ENCODE peak calls at places on chromosomes 6 and 20, in five cellular contexts. One of them, this sample, is unnamed.

GRCh38 chr6:165910184-165910583 is 247.1 kb upstream of the PDE10A start:
- DNase-seq in pancreas: no peak
- DNase-seq in HCT116: no peak
- DNase-seq in epithelial cell of esophagus: no peak
- DNase-seq in HFF-Myc: no peak
- DNase-seq in this sample: no peak

GRCh38 chr20:23649830-23650417 is 12.2 kb upstream of the CST3 start:
- DNase-seq in pancreas: no peak
- DNase-seq in HCT116: no peak
- DNase-seq in epithelial cell of esophagus: no peak
- DNase-seq in HFF-Myc: no peak
- DNase-seq in this sample: no peak

GRCh38 chr20:62258499-62259293 is 20.4 kb downstream of the OSBPL2 start:
- DNase-seq in pancreas: no peak
- DNase-seq in HCT116: no peak
- DNase-seq in epithelial cell of esophagus: peak; percentile 52
- DNase-seq in HFF-Myc: no peak
- DNase-seq in this sample: peak; percentile 27

GRCh38 chr6:44451803-44452690 is 64.5 kb downstream of the CDC5L start:
- DNase-seq in pancreas: no peak
- DNase-seq in HCT116: no peak
- DNase-seq in epithelial cell of esophagus: no peak
- DNase-seq in HFF-Myc: no peak
- DNase-seq in this sample: no peak

GRCh38 chr6:7434672-7435071 is 45.1 kb downstream of the RIOK1 start:
- DNase-seq in pancreas: no peak
- DNase-seq in HCT116: no peak
- DNase-seq in epithelial cell of esophagus: no peak
- DNase-seq in HFF-Myc: no peak
- DNase-seq in this sample: no peak

GRCh38 chr6:73823832-73824231 is 127.8 kb downstream of the CD109 start:
- DNase-seq in pancreas: no peak
- DNase-seq in HCT116: no peak
- DNase-seq in epithelial cell of esophagus: no peak
- DNase-seq in HFF-Myc: no peak
- DNase-seq in this sample: no peak

GRCh38 chr6:136628996-136629395 is 78.8 kb upstream of the MAP7 start:
- DNase-seq in pancreas: no peak
- DNase-seq in HCT116: no peak
- DNase-seq in epithelial cell of esophagus: peak; percentile 72
- DNase-seq in HFF-Myc: no peak
- DNase-seq in this sample: peak; percentile 46

GRCh38 chr20:50967621-50968020 is 9.0 kb downstream of the MOCS3 start:
- DNase-seq in pancreas: no peak
- DNase-seq in HCT116: no peak
- DNase-seq in epithelial cell of esophagus: no peak
- DNase-seq in HFF-Myc: no peak
- DNase-seq in this sample: no peak

GRCh38 chr6:95794749-95795148 is 217.4 kb downstream of the MANEA start:
- DNase-seq in pancreas: no peak
- DNase-seq in HCT116: no peak
- DNase-seq in epithelial cell of esophagus: no peak
- DNase-seq in HFF-Myc: no peak
- DNase-seq in this sample: no peak

GRCh38 chr6:36825452-36825851 is 13.8 kb downstream of the CPNE5 start:
- DNase-seq in pancreas: no peak
- DNase-seq in HCT116: no peak
- DNase-seq in epithelial cell of esophagus: no peak
- DNase-seq in HFF-Myc: no peak
- DNase-seq in this sample: no peak

GRCh38 chr6:7991992-7992815 is 72.0 kb downstream of the BLOC1S5 start:
- DNase-seq in pancreas: no peak
- DNase-seq in HCT116: peak; percentile 24
- DNase-seq in epithelial cell of esophagus: peak; percentile 65
- DNase-seq in HFF-Myc: no peak
- DNase-seq in this sample: peak; percentile 52

GRCh38 chr6:157587127-157587729 is 206.2 kb downstream of the ZDHHC14 start:
- DNase-seq in pancreas: no peak
- DNase-seq in HCT116: no peak
- DNase-seq in epithelial cell of esophagus: no peak
- DNase-seq in HFF-Myc: no peak
- DNase-seq in this sample: no peak

GRCh38 chr6:14738497-14738896 is 507.4 kb upstream of the JARID2 start:
- DNase-seq in pancreas: no peak
- DNase-seq in HCT116: no peak
- DNase-seq in epithelial cell of esophagus: no peak
- DNase-seq in HFF-Myc: no peak
- DNase-seq in this sample: no peak

GRCh38 chr6:131379951-131380350 is 193.1 kb upstream of the ARG1 start:
- DNase-seq in pancreas: no peak
- DNase-seq in HCT116: no peak
- DNase-seq in epithelial cell of esophagus: peak; percentile 45
- DNase-seq in HFF-Myc: peak; percentile 52
- DNase-seq in this sample: peak; percentile 45

GRCh38 chr6:148547110-148547509 is 199.7 kb upstream of the UST start:
- DNase-seq in pancreas: no peak
- DNase-seq in HCT116: no peak
- DNase-seq in epithelial cell of esophagus: no peak
- DNase-seq in HFF-Myc: no peak
- DNase-seq in this sample: no peak

GRCh38 chr6:148548065-148548748 is 198.6 kb upstream of the UST start:
- DNase-seq in pancreas: no peak
- DNase-seq in HCT116: no peak
- DNase-seq in epithelial cell of esophagus: no peak
- DNase-seq in HFF-Myc: no peak
- DNase-seq in this sample: no peak

GRCh38 chr6:148551226-148551625 is 195.6 kb upstream of the UST start:
- DNase-seq in pancreas: no peak
- DNase-seq in HCT116: no peak
- DNase-seq in epithelial cell of esophagus: no peak
- DNase-seq in HFF-Myc: no peak
- DNase-seq in this sample: no peak

GRCh38 chr6:148550569-148550968 is 196.3 kb upstream of the UST start:
- DNase-seq in pancreas: no peak
- DNase-seq in HCT116: no peak
- DNase-seq in epithelial cell of esophagus: no peak
- DNase-seq in HFF-Myc: no peak
- DNase-seq in this sample: no peak

DNA sequence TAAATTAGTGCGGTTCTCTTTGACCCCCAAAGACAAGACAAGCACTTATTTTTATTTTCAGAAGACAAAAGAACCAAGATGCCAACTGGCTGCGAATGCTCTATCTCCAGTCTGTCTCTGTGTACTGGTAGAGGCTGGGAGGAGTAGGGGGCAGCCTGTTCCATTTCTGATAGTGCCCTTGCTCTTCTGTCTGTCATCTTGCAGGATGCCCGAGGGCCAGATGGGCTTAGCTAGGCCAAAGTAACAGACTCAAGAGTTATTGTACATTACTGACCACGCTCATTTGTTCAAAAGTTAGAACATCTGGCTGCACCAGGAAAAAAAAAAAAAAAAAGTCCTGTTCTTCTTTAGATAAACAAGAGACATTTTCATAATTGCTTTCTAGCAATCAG is 198.1 kb upstream of the UST start:
- DNase-seq in pancreas: no peak
- DNase-seq in HCT116: no peak
- DNase-seq in epithelial cell of esophagus: no peak
- DNase-seq in HFF-Myc: no peak
- DNase-seq in this sample: no peak
- TF ChIP-seq CTCF in pancreas: no peak
- TF ChIP-seq CTCF in HCT116: no peak
- TF ChIP-seq CTCF in epithelial cell of esophagus: no peak
- TF ChIP-seq CTCF in HFF-Myc: no peak
- TF ChIP-seq CTCF in this sample: no peak

GRCh38 chr20:58700823-58701222 is 8.2 kb downstream of the NPEPL1 start:
- DNase-seq in pancreas: peak; percentile 34
- DNase-seq in HCT116: no peak
- DNase-seq in epithelial cell of esophagus: no peak
- DNase-seq in HFF-Myc: no peak
- DNase-seq in this sample: no peak

GRCh38 chr20:58703765-58704331 is 11.2 kb downstream of the NPEPL1 start:
- DNase-seq in pancreas: no peak
- DNase-seq in HCT116: no peak
- DNase-seq in epithelial cell of esophagus: no peak
- DNase-seq in HFF-Myc: no peak
- DNase-seq in this sample: no peak

GRCh38 chr20:58701431-58702160 is 9.0 kb downstream of the NPEPL1 start:
- DNase-seq in pancreas: peak; percentile 46
- DNase-seq in HCT116: no peak
- DNase-seq in epithelial cell of esophagus: no peak
- DNase-seq in HFF-Myc: no peak
- DNase-seq in this sample: no peak

GRCh38 chr20:58702161-58702510 is 9.5 kb downstream of the NPEPL1 start:
- DNase-seq in pancreas: peak; percentile 23
- DNase-seq in HCT116: no peak
- DNase-seq in epithelial cell of esophagus: no peak
- DNase-seq in HFF-Myc: no peak
- DNase-seq in this sample: no peak

DNA sequence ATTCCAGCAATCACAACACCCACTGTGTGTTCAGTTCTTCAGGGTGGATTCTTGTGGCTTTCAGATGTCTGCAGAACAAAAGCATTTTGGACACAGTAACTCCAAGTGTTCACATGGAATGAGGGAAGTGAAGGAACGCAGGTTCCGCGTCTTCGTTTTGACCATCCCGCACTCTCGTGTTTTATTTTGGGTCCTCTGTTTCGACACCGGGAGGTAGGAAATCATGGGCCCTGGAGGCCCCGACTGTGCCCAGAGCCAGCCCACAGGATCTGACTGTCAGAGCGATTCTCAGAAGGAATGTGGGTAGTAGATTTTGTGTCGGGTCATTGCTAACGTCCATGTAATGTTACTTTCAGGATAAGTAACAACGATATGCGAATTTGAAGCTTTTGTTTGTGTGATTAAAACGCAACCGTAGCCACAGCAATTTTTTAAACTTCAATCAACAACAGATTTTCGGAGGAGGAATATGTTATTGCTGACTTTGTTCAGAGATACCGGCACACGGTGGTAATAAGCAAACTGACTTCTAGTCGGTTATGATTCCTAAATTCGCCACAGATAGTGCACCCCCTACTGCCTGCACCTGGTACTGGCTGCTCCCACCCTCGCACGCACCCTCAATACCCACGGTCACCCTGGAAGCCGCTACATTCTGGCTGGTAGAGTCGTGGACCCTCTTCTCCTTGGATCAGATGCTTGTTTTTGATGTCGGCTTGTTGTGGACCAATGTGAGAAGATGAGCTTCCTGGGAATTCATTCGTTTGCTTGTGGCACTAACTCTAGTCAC is 10.5 kb downstream of the NPEPL1 start:
- DNase-seq in pancreas: peak; percentile 23
- DNase-seq in HCT116: no peak
- DNase-seq in epithelial cell of esophagus: no peak
- DNase-seq in HFF-Myc: no peak
- DNase-seq in this sample: no peak
- TF ChIP-seq CTCF in pancreas: no peak
- TF ChIP-seq CTCF in HCT116: peak; percentile 59
- TF ChIP-seq CTCF in epithelial cell of esophagus: no peak
- TF ChIP-seq CTCF in HFF-Myc: peak; percentile 28
- TF ChIP-seq CTCF in this sample: peak; percentile 19

DNA sequence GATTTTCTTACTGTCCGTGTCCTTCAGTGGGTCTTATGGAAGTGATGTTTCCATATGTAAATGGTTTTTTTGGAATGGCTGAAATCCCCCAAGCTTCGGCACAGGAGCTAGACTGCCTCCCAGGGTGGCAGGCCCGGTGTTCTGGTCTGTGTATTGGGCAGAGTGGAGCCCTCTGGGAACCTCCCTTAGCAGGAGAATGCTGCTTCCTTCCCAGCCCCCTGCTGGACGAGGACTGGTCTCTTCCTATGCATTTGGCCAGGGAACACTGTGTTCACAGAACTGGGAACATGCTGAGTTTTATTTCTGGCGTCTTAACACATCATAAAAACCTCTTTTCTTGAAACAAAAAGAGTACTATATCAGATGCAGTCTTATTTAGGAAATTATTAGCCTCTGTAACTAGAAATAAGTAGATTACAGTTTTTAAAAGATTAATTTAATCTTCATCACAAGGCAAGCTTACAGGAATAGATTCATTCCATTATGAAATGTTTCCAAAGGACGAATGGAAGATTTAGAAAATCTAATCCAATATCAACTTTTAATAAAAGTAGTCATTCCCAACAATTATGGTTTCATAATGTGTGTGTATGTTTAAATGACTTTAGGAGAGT is 56.6 kb downstream of the SYTL3 start:
- DNase-seq in pancreas: no peak
- DNase-seq in HCT116: peak; percentile 80
- DNase-seq in epithelial cell of esophagus: peak; percentile 53
- DNase-seq in HFF-Myc: no peak
- DNase-seq in this sample: peak; percentile 77
- TF ChIP-seq CTCF in pancreas: peak; percentile 7
- TF ChIP-seq CTCF in HCT116: peak; percentile 94
- TF ChIP-seq CTCF in epithelial cell of esophagus: peak; percentile 65
- TF ChIP-seq CTCF in HFF-Myc: peak; percentile 74
- TF ChIP-seq CTCF in this sample: peak; percentile 47

GRCh38 chr20:63498950-63499332 is at the start of gene EEF1A2:
- DNase-seq in pancreas: peak; percentile 72
- DNase-seq in HCT116: no peak
- DNase-seq in epithelial cell of esophagus: no peak
- DNase-seq in HFF-Myc: no peak
- DNase-seq in this sample: no peak
- TF ChIP-seq CTCF in pancreas: no peak
- TF ChIP-seq CTCF in HCT116: peak; percentile 20
- TF ChIP-seq CTCF in epithelial cell of esophagus: no peak
- TF ChIP-seq CTCF in HFF-Myc: no peak
- TF ChIP-seq CTCF in this sample: no peak

GRCh38 chr6:27771240-27771639 is 141.0 kb downstream of the OR2B2 start:
- DNase-seq in pancreas: no peak
- DNase-seq in HCT116: no peak
- DNase-seq in epithelial cell of esophagus: no peak
- DNase-seq in HFF-Myc: no peak
- DNase-seq in this sample: no peak

GRCh38 chr6:27775796-27776184 is 136.4 kb downstream of the OR2B2 start:
- DNase-seq in pancreas: no peak
- DNase-seq in HCT116: no peak
- DNase-seq in epithelial cell of esophagus: peak; percentile 60
- DNase-seq in HFF-Myc: no peak
- DNase-seq in this sample: no peak

GRCh38 chr6:27770724-27771123 is 141.5 kb downstream of the OR2B2 start:
- DNase-seq in pancreas: no peak
- DNase-seq in HCT116: no peak
- DNase-seq in epithelial cell of esophagus: no peak
- DNase-seq in HFF-Myc: no peak
- DNase-seq in this sample: no peak

GRCh38 chr6:27768556-27768955 is 143.6 kb downstream of the OR2B2 start:
- DNase-seq in pancreas: no peak
- DNase-seq in HCT116: no peak
- DNase-seq in epithelial cell of esophagus: no peak
- DNase-seq in HFF-Myc: no peak
- DNase-seq in this sample: no peak

GRCh38 chr6:27772261-27773001 is 139.8 kb downstream of the OR2B2 start:
- DNase-seq in pancreas: peak; percentile 95
- DNase-seq in HCT116: peak; percentile 78
- DNase-seq in epithelial cell of esophagus: peak; percentile 93
- DNase-seq in HFF-Myc: peak; percentile 47
- DNase-seq in this sample: peak; percentile 87
- TF ChIP-seq CTCF in pancreas: peak; percentile 92
- TF ChIP-seq CTCF in HCT116: peak; percentile 91
- TF ChIP-seq CTCF in epithelial cell of esophagus: peak; percentile 97
- TF ChIP-seq CTCF in HFF-Myc: peak; percentile 97
- TF ChIP-seq CTCF in this sample: peak; percentile 89